ENCODE peak calls at places on chromosomes 2 and 18, in four cellular contexts. G is IMR-90, C is H1, E is mesendoderm. T is an unnamed sample.

GRCh38 chr2:23859983-23860382 is 66.9 kb downstream of the ATAD2B start:
- DNase-seq in G (peak), C (no peak), E (no peak), T (no peak)

GRCh38 chr2:28457237-28457636 is 38.6 kb upstream of the PLB1 start:
- DNase-seq in G (no peak), C (peak), E (peak), T (peak)

GRCh38 chr2:221133941-221134340 is 438.2 kb downstream of the EPHA4 start:
- DNase-seq in G (no peak), C (no peak), E (no peak), T (no peak)

GRCh38 chr18:79919089-79919488 is 32.4 kb downstream of the SLC66A2 start:
- DNase-seq in G (no peak), C (no peak), E (no peak), T (peak)

GRCh38 chr2:217622664-217623063 is 380.1 kb downstream of the TNS1 start:
- DNase-seq in G (peak), C (no peak), E (peak), T (no peak)

GRCh38 chr2:101108357-101108756 is 42.8 kb downstream of the TBC1D8 start:
- DNase-seq in G (no peak), C (no peak), E (no peak), T (no peak)

GRCh38 chr2:159054032-159054334 is 85.5 kb downstream of the TANC1 start:
- DNase-seq in G (no peak), C (no peak), E (no peak), T (no peak)

GRCh38 chr18:36025025-36025424 is 42.3 kb downstream of the RPRD1A start:
- DNase-seq in G (peak), C (no peak), E (no peak), T (no peak)

GRCh38 chr2:56816666-56817065 is 632.9 kb downstream of the CCDC85A start:
- DNase-seq in G (no peak), C (no peak), E (no peak), T (no peak)

GRCh38 chr2:57890462-57890861 is 156.1 kb upstream of the VRK2 start:
- DNase-seq in G (peak), C (no peak), E (no peak), T (no peak)

GRCh38 chr2:217316743-217317142 is 456.9 kb upstream of the TNP1 start:
- DNase-seq in G (peak), C (no peak), E (no peak), T (no peak)

GRCh38 chr2:120892967-120893667 is 157.4 kb downstream of the GLI2 start:
- DNase-seq in G (peak), C (no peak), E (no peak), T (no peak)

GRCh38 chr2:168182850-168183249 is 64.5 kb downstream of the STK39 start:
- DNase-seq in G (no peak), C (no peak), E (no peak), T (no peak)

GRCh38 chr2:195657634-195658540 is 861 bp downstream of the SLC39A10 start:
- DNase-seq in G (peak), C (peak), E (peak), T (peak)

GRCh38 chr2:229815342-229815741 is 101.0 kb upstream of the DNER start:
- DNase-seq in G (peak), C (no peak), E (no peak), T (no peak)

GRCh38 chr2:34602262-34602661 is 1003.2 kb upstream of the FAM98A start:
- DNase-seq in G (no peak), C (no peak), E (no peak), T (no peak)

GRCh38 chr2:202436631-202437030 is 60.5 kb downstream of the BMPR2 start:
- DNase-seq in G (peak), C (no peak), E (no peak), T (no peak)

GRCh38 chr2:148602918-148603561 is 41.5 kb upstream of the EPC2 start:
- DNase-seq in G (no peak), C (no peak), E (no peak), T (no peak)

GRCh38 chr2:135299656-135300244 is 231.3 kb downstream of the ZRANB3 start:
- DNase-seq in G (peak), C (no peak), E (no peak), T (no peak)

GRCh38 chr18:32355896-32356295 is 114.8 kb downstream of the GAREM1 start:
- DNase-seq in G (peak), C (no peak), E (no peak), T (no peak)

GRCh38 chr18:7754725-7755181 is 187.6 kb downstream of the PTPRM start:
- DNase-seq in G (peak), C (no peak), E (peak), T (no peak)

GRCh38 chr2:218029366-218030360 is 26.9 kb upstream of the TNS1 start:
- DNase-seq in G (peak), C (peak), E (no peak), T (peak)

GRCh38 chr2:218859994-218860831 is 608 bp downstream of the WNT6 start:
- DNase-seq in G (no peak), C (peak), E (no peak), T (no peak)

GRCh38 chr2:40367652-40368051 is 84.2 kb downstream of the SLC8A1 start:
- DNase-seq in G (peak), C (no peak), E (no peak), T (no peak)

GRCh38 chr2:25928668-25929067 is 50.4 kb upstream of the ASXL2 start:
- DNase-seq in G (no peak), C (no peak), E (no peak), T (no peak)

GRCh38 chr2:74777161-74777900 is 56.6 kb upstream of the HK2 start:
- DNase-seq in G (no peak), C (no peak), E (no peak), T (no peak)

GRCh38 chr2:66839551-66840320 is 404.8 kb downstream of the MEIS1 start:
- DNase-seq in G (peak), C (no peak), E (no peak), T (no peak)

GRCh38 chr2:138602166-138602460 is 100.5 kb downstream of the SPOPL start:
- DNase-seq in G (no peak), C (no peak), E (no peak), T (no peak)

GRCh38 chr18:9017900-9018217 is 84.6 kb upstream of the NDUFV2 start:
- DNase-seq in G (peak), C (no peak), E (peak), T (no peak)

GRCh38 chr2:75310915-75311314 is 111.6 kb upstream of the TACR1 start:
- DNase-seq in G (peak), C (no peak), E (no peak), T (no peak)

GRCh38 chr2:70498054-70498453 is 55.6 kb downstream of the TGFA start:
- DNase-seq in G (no peak), C (no peak), E (peak), T (no peak)

GRCh38 chr2:15800489-15801329 is 139.6 kb upstream of the MYCN start:
- DNase-seq in G (no peak), C (no peak), E (peak), T (peak)

GRCh38 chr18:23283933-23284430 is 148.7 kb downstream of the CABLES1 start:
- DNase-seq in G (peak), C (peak), E (peak), T (peak)

GRCh38 chr18:22115573-22115972 is 53.8 kb upstream of the GATA6 start:
- DNase-seq in G (no peak), C (no peak), E (no peak), T (no peak)

DNA sequence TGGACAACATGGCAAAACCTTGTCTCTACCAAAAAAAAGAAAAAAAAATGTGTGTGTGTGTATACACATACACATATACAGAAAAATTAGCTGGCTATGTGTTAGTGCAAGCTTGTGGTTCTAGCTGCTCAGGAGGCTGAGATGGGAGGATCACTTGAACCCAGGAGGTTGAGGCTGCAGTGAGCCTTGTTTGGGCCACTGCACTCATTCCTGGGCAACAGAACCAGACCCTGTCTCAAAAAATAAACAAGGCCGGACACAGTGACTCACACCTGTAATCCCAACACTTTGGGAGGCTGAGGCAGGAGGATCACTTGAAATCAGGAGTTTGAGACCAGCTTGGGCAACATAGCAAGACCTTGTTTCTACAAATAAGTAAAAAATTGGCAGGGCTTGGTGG is 2.1 kb downstream of the COQ10B start:
- DNase-seq in G (no peak), C (no peak), E (no peak), T (no peak)
- H4K5ac ChIP-seq in G (no peak), C (no peak), E (no peak), T (no peak)

DNA sequence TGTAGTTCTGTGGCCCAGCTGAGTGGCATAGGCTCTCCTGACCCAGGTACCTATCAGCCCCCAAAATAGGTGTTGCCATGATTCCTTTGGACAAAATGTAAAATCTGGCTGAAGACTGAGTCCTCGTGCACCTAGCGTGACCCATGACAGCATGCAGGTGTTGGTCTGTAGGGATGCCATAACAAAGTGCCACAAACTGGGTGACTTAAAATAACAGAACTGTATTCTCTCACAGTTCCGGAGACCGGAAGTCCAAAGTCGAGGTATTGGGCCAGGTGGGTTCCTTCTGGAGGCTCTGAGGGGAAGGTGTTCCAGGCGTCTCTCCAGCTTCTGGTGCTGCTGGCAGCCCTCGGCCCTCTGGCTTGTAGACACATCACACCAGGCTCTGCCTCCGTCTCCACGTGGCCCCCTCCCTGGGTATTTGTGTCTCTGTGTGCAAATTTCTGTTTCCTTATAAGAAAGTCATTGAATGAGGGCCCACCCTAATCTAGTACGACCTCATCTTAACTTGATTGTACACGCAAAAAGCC is 34.5 kb downstream of the LRRFIP1 start:
- DNase-seq in G (no peak), C (no peak), E (no peak), T (no peak)
- H3K56ac ChIP-seq in G (no peak), C (no peak), E (no peak), T (no peak)

GRCh38 chr2:236936446-236936940 is 149.2 kb upstream of the COPS8 start:
- DNase-seq in G (no peak), C (peak), E (no peak), T (no peak)

GRCh38 chr2:236934656-236935055 is 151.0 kb upstream of the COPS8 start:
- DNase-seq in G (no peak), C (peak), E (no peak), T (no peak)

GRCh38 chr2:236934166-236934565 is 151.5 kb upstream of the COPS8 start:
- DNase-seq in G (no peak), C (no peak), E (no peak), T (no peak)

GRCh38 chr2:236935656-236936445 is 149.8 kb upstream of the COPS8 start:
- DNase-seq in G (no peak), C (peak), E (no peak), T (no peak)

GRCh38 chr2:236935131-236935530 is 150.6 kb upstream of the COPS8 start:
- DNase-seq in G (no peak), C (peak), E (no peak), T (no peak)
- H4K8ac ChIP-seq in G (no peak), C (no peak), E (no peak), T (no peak)

DNA sequence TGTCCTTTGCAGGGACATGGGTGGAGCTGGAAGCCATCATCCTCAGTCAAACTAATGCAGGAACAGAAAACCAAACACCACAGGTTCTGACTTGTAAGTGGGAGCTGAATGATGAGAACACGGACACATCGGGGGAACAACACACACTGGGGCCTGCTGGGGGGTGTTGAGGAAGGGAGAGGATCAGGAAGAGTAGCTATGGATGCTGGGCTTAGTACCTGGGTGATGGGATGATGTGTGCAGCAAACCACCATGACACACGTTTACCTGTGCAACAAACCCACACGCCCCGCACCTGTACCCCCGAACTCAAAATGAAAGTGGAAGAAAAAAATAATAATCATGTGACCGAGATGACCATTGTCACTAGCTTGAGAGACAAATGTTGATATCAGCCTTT is 114.7 kb downstream of the NDUFA10 start:
- DNase-seq in G (no peak), C (no peak), E (no peak), T (peak)
- H4K5ac ChIP-seq in G (no peak), C (no peak), E (no peak), T (no peak)

DNA sequence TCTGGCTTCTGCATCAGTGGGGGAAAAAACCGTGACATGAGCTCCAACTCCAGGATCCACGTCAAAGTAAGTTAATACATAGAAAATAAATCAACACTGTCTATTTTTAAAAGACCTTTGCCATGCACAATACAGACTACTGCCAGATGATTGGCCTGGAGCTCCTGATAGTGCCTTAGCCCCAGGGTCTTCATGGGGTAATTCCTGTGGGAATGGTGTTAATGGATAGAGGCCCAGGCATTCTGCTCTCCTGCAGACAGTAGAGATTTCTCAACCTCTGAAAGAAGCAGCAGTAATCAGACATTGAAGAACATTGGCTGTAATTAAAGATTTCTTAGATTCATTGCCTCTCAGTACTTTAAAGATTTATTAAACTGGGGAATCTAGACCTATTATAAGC is 4.3 kb upstream of the PLCL1 start:
- DNase-seq in G (no peak), C (no peak), E (peak), T (no peak)
- H3K56ac ChIP-seq in G (no peak), C (no peak), E (no peak), T (no peak)

GRCh38 chr2:78677774-78678173 is 347.7 kb upstream of the REG3G start:
- DNase-seq in G (no peak), C (no peak), E (no peak), T (no peak)
- H4K8ac ChIP-seq in G (no peak), C (no peak), E (no peak), T (no peak)

T was measured in H9.